ENCODE peak calls at places on chromosomes 12 and 14, in nine cellular contexts. One of them, this sample, is unnamed.
A peak's percentile ranks its signal among the peaks of the same experiment; 100 is the strongest.

GRCh38 chr12:49945394-49946080 is 5.0 kb upstream of the AQP2 start:
- DNase-seq in astrocyte of the spinal cord: peak; percentile 71
- DNase-seq in heart right ventricle: peak; percentile 87
- DNase-seq in esophagus squamous epithelium: no peak
- DNase-seq in lung: peak; percentile 84
- DNase-seq in B cell: peak; percentile 82
- DNase-seq in MCF 10A: peak; percentile 77
- DNase-seq in left ventricle myocardium inferior: peak; percentile 85
- DNase-seq in pancreas: peak; percentile 96
- DNase-seq in this sample: peak; percentile 22

GRCh38 chr14:28596336-28596735 is 170.3 kb upstream of the FOXG1 start:
- DNase-seq in MCF 10A: peak; percentile 77
- DNase-seq in heart right ventricle: no peak
- DNase-seq in left ventricle myocardium inferior: no peak
- DNase-seq in astrocyte of the spinal cord: peak; percentile 77
- DNase-seq in pancreas: no peak
- DNase-seq in lung: no peak
- DNase-seq in B cell: no peak
- DNase-seq in esophagus squamous epithelium: no peak
- DNase-seq in this sample: no peak

GRCh38 chr14:76768201-76768656 is 7.0 kb downstream of the VASH1 start:
- DNase-seq in heart right ventricle: peak; percentile 77
- DNase-seq in B cell: peak; percentile 69
- DNase-seq in lung: peak; percentile 51
- DNase-seq in esophagus squamous epithelium: no peak
- DNase-seq in MCF 10A: no peak
- DNase-seq in pancreas: no peak
- DNase-seq in left ventricle myocardium inferior: peak; percentile 73
- DNase-seq in astrocyte of the spinal cord: no peak
- DNase-seq in this sample: no peak

GRCh38 chr12:79537675-79538074 is 153.1 kb downstream of the PAWR start:
- DNase-seq in lung: no peak
- DNase-seq in MCF 10A: no peak
- DNase-seq in pancreas: no peak
- DNase-seq in astrocyte of the spinal cord: no peak
- DNase-seq in left ventricle myocardium inferior: no peak
- DNase-seq in heart right ventricle: no peak
- DNase-seq in B cell: no peak
- DNase-seq in esophagus squamous epithelium: no peak
- DNase-seq in this sample: no peak

GRCh38 chr12:101570022-101570421 is 24.7 kb upstream of the MYBPC1 start:
- DNase-seq in left ventricle myocardium inferior: no peak
- DNase-seq in pancreas: no peak
- DNase-seq in astrocyte of the spinal cord: peak; percentile 35
- DNase-seq in MCF 10A: peak; percentile 41
- DNase-seq in B cell: peak; percentile 35
- DNase-seq in lung: no peak
- DNase-seq in heart right ventricle: no peak
- DNase-seq in esophagus squamous epithelium: no peak
- DNase-seq in this sample: peak; percentile 7

GRCh38 chr12:92745874-92746553 is 43.2 kb downstream of the PLEKHG7 start:
- DNase-seq in B cell: no peak
- DNase-seq in heart right ventricle: peak; percentile 71
- DNase-seq in astrocyte of the spinal cord: peak; percentile 97
- DNase-seq in left ventricle myocardium inferior: peak; percentile 83
- DNase-seq in pancreas: no peak
- DNase-seq in lung: peak; percentile 66
- DNase-seq in esophagus squamous epithelium: no peak
- DNase-seq in MCF 10A: peak; percentile 96
- DNase-seq in this sample: peak; percentile 82

GRCh38 chr12:52178443-52178842 is 13.4 kb downstream of the KRT80 start:
- DNase-seq in pancreas: no peak
- DNase-seq in MCF 10A: no peak
- DNase-seq in left ventricle myocardium inferior: no peak
- DNase-seq in lung: no peak
- DNase-seq in astrocyte of the spinal cord: no peak
- DNase-seq in esophagus squamous epithelium: no peak
- DNase-seq in heart right ventricle: no peak
- DNase-seq in B cell: no peak
- DNase-seq in this sample: no peak

GRCh38 chr14:89013098-89013504 is 188.7 kb downstream of the TTC8 start:
- DNase-seq in astrocyte of the spinal cord: peak; percentile 20
- DNase-seq in left ventricle myocardium inferior: no peak
- DNase-seq in MCF 10A: peak; percentile 33
- DNase-seq in lung: peak; percentile 38
- DNase-seq in heart right ventricle: no peak
- DNase-seq in esophagus squamous epithelium: no peak
- DNase-seq in pancreas: peak; percentile 67
- DNase-seq in B cell: no peak
- DNase-seq in this sample: no peak

GRCh38 chr12:57452937-57453509 is 2.1 kb upstream of the INHBE start:
- DNase-seq in pancreas: peak; percentile 89
- DNase-seq in left ventricle myocardium inferior: peak; percentile 80
- DNase-seq in B cell: peak; percentile 61
- DNase-seq in astrocyte of the spinal cord: peak; percentile 77
- DNase-seq in heart right ventricle: peak; percentile 82
- DNase-seq in MCF 10A: peak; percentile 78
- DNase-seq in lung: peak; percentile 77
- DNase-seq in esophagus squamous epithelium: no peak
- DNase-seq in this sample: peak; percentile 38

GRCh38 chr14:69672372-69672771 is 61.0 kb downstream of the SUSD6 start:
- DNase-seq in heart right ventricle: no peak
- DNase-seq in MCF 10A: no peak
- DNase-seq in B cell: no peak
- DNase-seq in esophagus squamous epithelium: no peak
- DNase-seq in lung: no peak
- DNase-seq in pancreas: no peak
- DNase-seq in left ventricle myocardium inferior: no peak
- DNase-seq in astrocyte of the spinal cord: no peak
- DNase-seq in this sample: no peak

GRCh38 chr14:54806616-54807015 is 96.0 kb downstream of the GCH1 start:
- DNase-seq in left ventricle myocardium inferior: no peak
- DNase-seq in pancreas: no peak
- DNase-seq in esophagus squamous epithelium: no peak
- DNase-seq in B cell: no peak
- DNase-seq in MCF 10A: no peak
- DNase-seq in astrocyte of the spinal cord: no peak
- DNase-seq in lung: no peak
- DNase-seq in heart right ventricle: no peak
- DNase-seq in this sample: no peak

GRCh38 chr12:101327054-101327453 is 47.1 kb downstream of the UTP20 start:
- DNase-seq in left ventricle myocardium inferior: no peak
- DNase-seq in B cell: no peak
- DNase-seq in esophagus squamous epithelium: no peak
- DNase-seq in astrocyte of the spinal cord: no peak
- DNase-seq in MCF 10A: no peak
- DNase-seq in pancreas: no peak
- DNase-seq in lung: no peak
- DNase-seq in heart right ventricle: no peak
- DNase-seq in this sample: no peak

GRCh38 chr12:74317078-74317581 is 220.5 kb upstream of the ATXN7L3B start:
- DNase-seq in lung: no peak
- DNase-seq in pancreas: no peak
- DNase-seq in MCF 10A: peak; percentile 62
- DNase-seq in esophagus squamous epithelium: no peak
- DNase-seq in left ventricle myocardium inferior: peak; percentile 28
- DNase-seq in astrocyte of the spinal cord: peak; percentile 88
- DNase-seq in heart right ventricle: no peak
- DNase-seq in B cell: no peak
- DNase-seq in this sample: no peak

GRCh38 chr12:69241444-69242092 is 2.2 kb downstream of the CPSF6 start:
- DNase-seq in B cell: no peak
- DNase-seq in MCF 10A: peak; percentile 17
- DNase-seq in esophagus squamous epithelium: no peak
- DNase-seq in left ventricle myocardium inferior: no peak
- DNase-seq in pancreas: no peak
- DNase-seq in lung: no peak
- DNase-seq in heart right ventricle: no peak
- DNase-seq in astrocyte of the spinal cord: no peak
- DNase-seq in this sample: no peak

GRCh38 chr12:105876426-105876927 is 262.3 kb downstream of the NUAK1 start:
- DNase-seq in esophagus squamous epithelium: no peak
- DNase-seq in B cell: no peak
- DNase-seq in lung: no peak
- DNase-seq in pancreas: no peak
- DNase-seq in left ventricle myocardium inferior: no peak
- DNase-seq in astrocyte of the spinal cord: no peak
- DNase-seq in MCF 10A: no peak
- DNase-seq in heart right ventricle: no peak
- DNase-seq in this sample: no peak

GRCh38 chr14:102236026-102236425 is 68.9 kb downstream of the MOK start:
- DNase-seq in left ventricle myocardium inferior: no peak
- DNase-seq in heart right ventricle: no peak
- DNase-seq in esophagus squamous epithelium: no peak
- DNase-seq in lung: no peak
- DNase-seq in MCF 10A: no peak
- DNase-seq in pancreas: no peak
- DNase-seq in astrocyte of the spinal cord: no peak
- DNase-seq in B cell: no peak
- DNase-seq in this sample: no peak

GRCh38 chr12:88111074-88111652 is 30.7 kb downstream of the CEP290 start:
- DNase-seq in pancreas: no peak
- DNase-seq in esophagus squamous epithelium: no peak
- DNase-seq in astrocyte of the spinal cord: peak; percentile 65
- DNase-seq in left ventricle myocardium inferior: no peak
- DNase-seq in heart right ventricle: no peak
- DNase-seq in B cell: peak; percentile 20
- DNase-seq in lung: no peak
- DNase-seq in MCF 10A: peak; percentile 58
- DNase-seq in this sample: peak; percentile 30

GRCh38 chr12:1518763-1519516 is 75.4 kb downstream of the FBXL14 start:
- DNase-seq in lung: no peak
- DNase-seq in MCF 10A: peak; percentile 95
- DNase-seq in astrocyte of the spinal cord: peak; percentile 91
- DNase-seq in B cell: no peak
- DNase-seq in left ventricle myocardium inferior: no peak
- DNase-seq in heart right ventricle: no peak
- DNase-seq in pancreas: no peak
- DNase-seq in esophagus squamous epithelium: no peak
- DNase-seq in this sample: peak; percentile 23

DNA sequence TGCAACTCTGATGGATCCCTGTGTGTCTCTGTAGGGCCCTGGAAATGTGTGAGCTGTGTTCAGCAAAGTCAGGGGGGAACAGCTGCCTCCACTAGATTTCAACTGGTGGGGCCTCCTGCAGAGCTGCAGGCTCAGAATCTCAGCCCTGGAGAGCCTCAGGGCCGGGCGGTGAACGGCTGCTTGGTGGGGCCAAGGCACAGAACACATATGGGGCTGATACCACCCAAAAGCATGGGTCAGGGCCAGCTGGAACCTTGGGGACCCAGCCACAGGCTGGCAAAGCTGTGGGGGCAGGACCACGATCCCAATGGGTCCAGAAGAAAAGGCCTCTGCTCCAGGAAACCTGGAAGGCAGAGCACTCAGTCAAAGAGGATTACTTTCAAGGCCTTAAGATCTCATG is 878.5 kb downstream of the BCL11B start:
- DNase-seq in MCF 10A: no peak
- DNase-seq in pancreas: no peak
- DNase-seq in esophagus squamous epithelium: no peak
- DNase-seq in lung: no peak
- DNase-seq in left ventricle myocardium inferior: no peak
- DNase-seq in B cell: no peak
- DNase-seq in heart right ventricle: no peak
- DNase-seq in astrocyte of the spinal cord: no peak
- DNase-seq in this sample: no peak
- TF ChIP-seq CTCF in MCF 10A: no peak
- TF ChIP-seq CTCF in pancreas: no peak
- TF ChIP-seq CTCF in esophagus squamous epithelium: no peak
- TF ChIP-seq CTCF in lung: no peak
- TF ChIP-seq CTCF in left ventricle myocardium inferior: no peak
- TF ChIP-seq CTCF in B cell: no peak
- TF ChIP-seq CTCF in heart right ventricle: no peak
- TF ChIP-seq CTCF in astrocyte of the spinal cord: no peak
- TF ChIP-seq CTCF in this sample: no peak

GRCh38 chr14:52783211-52783610 is 8.2 kb downstream of the GNPNAT1 start:
- DNase-seq in astrocyte of the spinal cord: no peak
- DNase-seq in left ventricle myocardium inferior: no peak
- DNase-seq in esophagus squamous epithelium: no peak
- DNase-seq in lung: no peak
- DNase-seq in MCF 10A: no peak
- DNase-seq in pancreas: no peak
- DNase-seq in B cell: no peak
- DNase-seq in heart right ventricle: no peak
- DNase-seq in this sample: no peak
- TF ChIP-seq CTCF in astrocyte of the spinal cord: no peak
- TF ChIP-seq CTCF in left ventricle myocardium inferior: no peak
- TF ChIP-seq CTCF in esophagus squamous epithelium: no peak
- TF ChIP-seq CTCF in lung: no peak
- TF ChIP-seq CTCF in MCF 10A: no peak
- TF ChIP-seq CTCF in pancreas: no peak
- TF ChIP-seq CTCF in B cell: no peak
- TF ChIP-seq CTCF in heart right ventricle: no peak
- TF ChIP-seq CTCF in this sample: no peak

DNA sequence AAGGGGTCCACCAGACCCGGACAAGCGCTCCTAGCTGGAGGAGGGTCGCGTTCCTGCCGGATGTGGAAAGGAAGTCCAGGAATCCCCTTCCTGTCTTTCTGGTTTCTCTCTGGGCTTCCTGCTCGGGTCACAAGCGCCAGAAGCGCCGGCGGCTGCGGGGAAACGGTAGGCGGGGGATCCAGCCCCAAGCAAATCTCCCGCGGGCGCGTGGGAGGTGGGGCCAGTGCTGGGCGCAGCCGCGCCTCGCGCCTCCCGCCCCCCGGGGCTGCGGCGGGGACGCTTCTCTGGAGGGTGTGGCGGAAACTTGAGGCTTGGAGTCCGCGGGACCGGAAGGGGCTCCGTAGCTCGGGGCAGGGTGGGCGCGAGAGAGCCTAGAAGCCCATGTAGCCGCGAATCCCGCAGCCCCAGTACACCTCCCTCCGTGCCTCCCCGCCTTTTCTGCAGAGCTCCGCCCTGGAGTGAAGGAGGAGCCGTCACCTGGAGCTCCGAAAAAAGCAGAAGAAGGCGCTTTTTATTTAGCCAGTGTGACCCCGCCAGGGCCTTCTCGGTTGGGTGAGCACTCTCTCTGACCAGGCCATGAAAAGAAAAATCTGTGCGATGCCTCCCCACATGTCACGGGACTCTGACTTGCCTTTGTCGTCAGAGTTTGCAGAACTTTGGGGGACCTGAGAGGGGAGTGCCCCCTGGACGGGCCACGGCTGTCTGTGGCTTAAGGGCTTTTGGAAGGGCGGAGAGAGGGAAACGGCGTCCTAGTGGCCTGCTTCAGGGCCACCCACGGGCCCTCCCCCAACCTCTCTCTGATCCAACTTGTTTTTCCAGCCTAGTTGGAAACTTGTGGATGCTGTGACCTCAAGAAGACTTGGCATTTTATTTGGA is 21.4 kb upstream of the CLEC2D start:
- DNase-seq in pancreas: peak; percentile 88
- DNase-seq in B cell: peak; percentile 92
- DNase-seq in esophagus squamous epithelium: peak; percentile 38
- DNase-seq in astrocyte of the spinal cord: peak; percentile 80
- DNase-seq in left ventricle myocardium inferior: peak; percentile 80
- DNase-seq in heart right ventricle: peak; percentile 83
- DNase-seq in lung: peak; percentile 78
- DNase-seq in MCF 10A: peak; percentile 74
- DNase-seq in this sample: peak; percentile 44
- TF ChIP-seq CTCF in pancreas: no peak
- TF ChIP-seq CTCF in B cell: no peak
- TF ChIP-seq CTCF in esophagus squamous epithelium: no peak
- TF ChIP-seq CTCF in astrocyte of the spinal cord: no peak
- TF ChIP-seq CTCF in left ventricle myocardium inferior: no peak
- TF ChIP-seq CTCF in heart right ventricle: no peak
- TF ChIP-seq CTCF in lung: no peak
- TF ChIP-seq CTCF in MCF 10A: no peak
- TF ChIP-seq CTCF in this sample: no peak

GRCh38 chr12:120413901-120414695 is 23.8 kb upstream of the COX6A1 start:
- DNase-seq in pancreas: peak; percentile 73
- DNase-seq in esophagus squamous epithelium: no peak
- DNase-seq in lung: no peak
- DNase-seq in B cell: no peak
- DNase-seq in MCF 10A: no peak
- DNase-seq in left ventricle myocardium inferior: no peak
- DNase-seq in astrocyte of the spinal cord: no peak
- DNase-seq in heart right ventricle: peak; percentile 13
- DNase-seq in this sample: no peak
- TF ChIP-seq CTCF in pancreas: no peak
- TF ChIP-seq CTCF in esophagus squamous epithelium: no peak
- TF ChIP-seq CTCF in lung: no peak
- TF ChIP-seq CTCF in B cell: no peak
- TF ChIP-seq CTCF in MCF 10A: no peak
- TF ChIP-seq CTCF in left ventricle myocardium inferior: no peak
- TF ChIP-seq CTCF in astrocyte of the spinal cord: no peak
- TF ChIP-seq CTCF in heart right ventricle: no peak
- TF ChIP-seq CTCF in this sample: no peak

This sample was measured in AG09319.